ENCODE peak calls at places on chromosomes 3 and 15, in five cellular contexts. H is epithelial cell of esophagus, E is NCI-H1105, I is cardiac fibroblast, Z is lung microvascular endothelial cell. W is an unnamed sample.
A peak's percentile ranks its signal among the peaks of the same experiment; 100 is the strongest.

GRCh38 chr3:60316121-60316783 is 935.0 kb downstream of the FHIT start:
- DNase-seq in I (peak; percentile 6), Z (no peak), H (no peak), E (no peak), W (no peak)

GRCh38 chr3:183664913-183665381 is 29.5 kb downstream of the KLHL24 start:
- DNase-seq in H (peak; percentile 32), E (no peak), I (peak; percentile 95), Z (peak; percentile 65), W (no peak)

GRCh38 chr3:176799675-176800074 is 397.6 kb downstream of the TBL1XR1 start:
- DNase-seq in I (no peak), E (no peak), Z (no peak), H (peak; percentile 68), W (no peak)

GRCh38 chr3:71271616-71272015 is 311.9 kb downstream of the FOXP1 start:
- DNase-seq in E (no peak), I (no peak), Z (no peak), H (no peak), W (no peak)

GRCh38 chr15:89822611-89822950 is 7.9 kb upstream of the ANPEP start:
- DNase-seq in H (no peak), Z (no peak), I (no peak), E (no peak), W (no peak)

GRCh38 chr3:31695280-31696008 is 162.7 kb downstream of the STT3B start:
- DNase-seq in I (peak; percentile 13), H (peak; percentile 17), E (no peak), Z (no peak), W (no peak)

GRCh38 chr15:66753687-66754377 is 51.8 kb downstream of the SMAD6 start:
- DNase-seq in H (no peak), Z (no peak), I (no peak), E (no peak), W (no peak)

GRCh38 chr3:168061332-168061996 is 34.3 kb downstream of the GOLIM4 start:
- DNase-seq in E (no peak), I (no peak), H (no peak), Z (no peak), W (no peak)

GRCh38 chr3:138007898-138008297 is 2.1 kb upstream of the CLDN18 start:
- DNase-seq in Z (no peak), H (no peak), E (no peak), I (no peak), W (no peak)

GRCh38 chr3:138861755-138862333 is 27.1 kb upstream of the PIK3CB start:
- DNase-seq in Z (peak; percentile 52), H (peak; percentile 75), E (no peak), I (peak; percentile 76), W (no peak)

GRCh38 chr15:73335026-73335425 is 33.7 kb downstream of the HCN4 start:
- DNase-seq in I (no peak), H (no peak), E (no peak), Z (no peak), W (no peak)

GRCh38 chr3:88433572-88433971 is 283.8 kb downstream of the C3orf38 start:
- DNase-seq in E (no peak), I (no peak), H (no peak), Z (no peak), W (no peak)

GRCh38 chr3:194134231-194134756 is 1.7 kb upstream of the HES1 start:
- DNase-seq in I (no peak), Z (no peak), E (peak; percentile 62), H (no peak), W (peak; percentile 45)

GRCh38 chr15:73284073-73284472 is 84.7 kb downstream of the HCN4 start:
- DNase-seq in I (peak; percentile 39), Z (peak; percentile 12), E (peak; percentile 6), H (peak; percentile 9), W (no peak)

GRCh38 chr3:158672293-158673176 is at the start of gene LXN:
- DNase-seq in Z (peak; percentile 92), H (peak; percentile 91), I (peak; percentile 82), E (peak; percentile 56), W (peak; percentile 31)

GRCh38 chr3:159860269-159860668 is 128.4 kb upstream of the IL12A start:
- DNase-seq in H (peak; percentile 51), Z (no peak), E (no peak), I (no peak), W (no peak)

GRCh38 chr3:29128004-29128403 is 152.9 kb upstream of the RBMS3 start:
- DNase-seq in H (no peak), E (no peak), I (peak; percentile 12), Z (peak; percentile 92), W (no peak)

GRCh38 chr3:189202583-189202982 is 30.8 kb downstream of the TPRG1 start:
- DNase-seq in I (no peak), Z (no peak), E (no peak), H (no peak), W (no peak)

GRCh38 chr3:20698896-20699295 is 512.9 kb upstream of the SGO1 start:
- DNase-seq in Z (no peak), I (no peak), E (no peak), H (no peak), W (no peak)

GRCh38 chr3:55180936-55181535 is 253.2 kb upstream of the LRTM1 start:
- DNase-seq in H (peak; percentile 46), E (peak; percentile 20), Z (peak; percentile 35), I (peak; percentile 75), W (no peak)

GRCh38 chr3:139836656-139837464 is 98.1 kb upstream of the CLSTN2 start:
- DNase-seq in H (no peak), I (no peak), E (no peak), Z (no peak), W (no peak)

GRCh38 chr15:66483131-66483566 is 14.4 kb downstream of the SNAPC5 start:
- DNase-seq in Z (no peak), H (no peak), I (peak; percentile 24), E (peak; percentile 16), W (no peak)

GRCh38 chr3:183265713-183266417 is 12.8 kb downstream of the B3GNT5 start:
- DNase-seq in Z (peak; percentile 91), E (peak; percentile 63), I (peak; percentile 96), H (peak; percentile 99), W (no peak)

GRCh38 chr3:196962108-196962929 is 6.3 kb downstream of the PIGZ start:
- DNase-seq in Z (no peak), H (no peak), I (no peak), E (no peak), W (no peak)

GRCh38 chr15:33022629-33023028 is 171.9 kb downstream of the FMN1 start:
- DNase-seq in E (no peak), Z (peak; percentile 76), H (peak; percentile 79), I (peak; percentile 46), W (no peak)

GRCh38 chr15:89119489-89120478 is 31.5 kb downstream of the ABHD2 start:
- DNase-seq in E (no peak), Z (peak; percentile 61), H (peak; percentile 94), I (peak; percentile 97), W (no peak)

GRCh38 chr3:14771593-14772497 is 46.9 kb upstream of the FGD5 start:
- DNase-seq in I (no peak), Z (no peak), H (no peak), E (no peak), W (no peak)

GRCh38 chr3:141844812-141845211 is 31.6 kb upstream of the ATP1B3 start:
- DNase-seq in E (no peak), H (no peak), I (no peak), Z (no peak), W (no peak)

W was measured in activated gamma-delta T cell.